ENCODE peak calls at places on chromosomes 11 and 22, in five cellular contexts. B is SK-N-SH, H is sigmoid colon, P is A549, T is transverse colon. Y is an unnamed sample. For H3K4me1, the result is how much of the 10 kb centered on the place peaks cover.

GRCh38 chr22:42792909-42793847 is 63.9 kb downstream of the ARFGAP3 start:
- DNase-seq in B (no peak), H (peak), P (no peak), T (no peak), Y (no peak)

GRCh38 chr11:117064275-117064674 is 34.0 kb downstream of the SIK3 start:
- DNase-seq in B (no peak), H (no peak), P (no peak), T (no peak), Y (no peak)

GRCh38 chr11:124322356-124322755 is 2.4 kb upstream of the OR8D2 start:
- DNase-seq in B (no peak), H (no peak), P (no peak), T (no peak), Y (no peak)

GRCh38 chr11:70873736-70874412 is 378.5 kb downstream of the SHANK2 start:
- DNase-seq in B (no peak), H (no peak), P (no peak), T (no peak), Y (no peak)

GRCh38 chr11:64249563-64250405 is 1.5 kb upstream of the PLCB3 start:
- DNase-seq in B (no peak), H (no peak), P (no peak), T (no peak), Y (no peak)

GRCh38 chr11:61505640-61506155 is 2.9 kb upstream of the LRRC10B start:
- DNase-seq in B (no peak), H (no peak), P (no peak), T (no peak), Y (no peak)

GRCh38 chr22:18997925-18998315 is 61.8 kb upstream of the PRODH start:
- DNase-seq in B (no peak), H (no peak), P (no peak), T (no peak), Y (no peak)

GRCh38 chr11:22779850-22780249 is 49.8 kb downstream of the SVIP start:
- DNase-seq in B (no peak), H (no peak), P (no peak), T (no peak), Y (no peak)

GRCh38 chr22:29867260-29867659 is 15.7 kb upstream of the MTMR3 start:
- DNase-seq in B (no peak), H (no peak), P (no peak), T (no peak), Y (no peak)

GRCh38 chr22:25193548-25193947 is 6.1 kb upstream of the CRYBB3 start:
- DNase-seq in B (no peak), H (no peak), P (no peak), T (no peak), Y (no peak)

GRCh38 chr11:47991266-47991830 is 11.0 kb downstream of the PTPRJ start:
- DNase-seq in B (no peak), H (no peak), P (no peak), T (peak), Y (no peak)

GRCh38 chr22:45207981-45208664 is 32.6 kb downstream of the KIAA0930 start:
- DNase-seq in B (no peak), H (peak), P (no peak), T (no peak), Y (no peak)

GRCh38 chr11:32087602-32088001 is 3.3 kb upstream of the RCN1 start:
- DNase-seq in B (no peak), H (no peak), P (no peak), T (no peak), Y (no peak)

GRCh38 chr22:32745996-32746322 is 55.5 kb upstream of the TIMP3 start:
- DNase-seq in B (no peak), H (no peak), P (no peak), T (no peak), Y (no peak)

GRCh38 chr22:22929381-22930221 is 42.0 kb downstream of the IGLL5 start:
- DNase-seq in B (no peak), H (no peak), P (no peak), T (no peak), Y (no peak)

GRCh38 chr11:113553235-113553634 is 78.0 kb upstream of the DRD2 start:
- DNase-seq in B (no peak), H (no peak), P (no peak), T (no peak), Y (peak)

GRCh38 chr11:2169001-2169370 is 2.6 kb downstream of the TH start:
- DNase-seq in B (peak), H (no peak), P (no peak), T (no peak), Y (no peak)

GRCh38 chr11:45857834-45858492 is 10.7 kb downstream of the CRY2 start:
- DNase-seq in B (peak), H (peak), P (no peak), T (no peak), Y (peak)

GRCh38 chr11:70916321-70916720 is 336.1 kb downstream of the SHANK2 start:
- DNase-seq in B (no peak), H (no peak), P (no peak), T (no peak), Y (no peak)

GRCh38 chr11:19365743-19366410 is 125.1 kb upstream of the E2F8 start:
- DNase-seq in B (no peak), H (no peak), P (no peak), T (no peak), Y (no peak)

GRCh38 chr11:20248345-20248744 is 88.1 kb upstream of the DBX1 start:
- DNase-seq in B (no peak), H (no peak), P (no peak), T (no peak), Y (no peak)

GRCh38 chr22:40605676-40606250 is 30.8 kb downstream of the MRTFA start:
- DNase-seq in B (no peak), H (no peak), P (no peak), T (no peak), Y (no peak)

GRCh38 chr11:111707039-111707690 is 59.0 kb downstream of the PPP2R1B start:
- DNase-seq in B (no peak), H (peak), P (no peak), T (no peak), Y (peak)

GRCh38 chr11:123033895-123034294 is 28.0 kb downstream of the HSPA8 start:
- DNase-seq in B (no peak), H (no peak), P (peak), T (no peak), Y (no peak)

GRCh38 chr11:86761978-86762377 is 38.4 kb upstream of the PRSS23 start:
- DNase-seq in B (no peak), H (no peak), P (no peak), T (no peak), Y (no peak)

GRCh38 chr11:123357990-123358827 is 71.9 kb upstream of the GRAMD1B start:
- DNase-seq in B (peak), H (no peak), P (no peak), T (peak), Y (no peak)

GRCh38 chr11:17770048-17770652 is 35.6 kb downstream of the KCNC1 start:
- DNase-seq in B (peak), H (no peak), P (peak), T (peak), Y (no peak)

GRCh38 chr22:20211997-20212753 is 55.9 kb downstream of the RTN4R start:
- DNase-seq in B (peak), H (peak), P (no peak), T (peak), Y (no peak)

GRCh38 chr11:9755561-9755960 is 91.7 kb downstream of the SWAP70 start:
- DNase-seq in B (no peak), H (no peak), P (no peak), T (no peak), Y (no peak)

GRCh38 chr11:13329670-13330401 is 52.2 kb downstream of the BMAL1 start:
- DNase-seq in B (peak), H (no peak), P (peak), T (no peak), Y (no peak)

GRCh38 chr22:32528316-32528715 is 53.7 kb downstream of the FBXO7 start:
- DNase-seq in B (no peak), H (peak), P (no peak), T (no peak), Y (no peak)

GRCh38 chr11:3119141-3119821 is 45.8 kb downstream of the OSBPL5 start:
- DNase-seq in B (no peak), H (peak), P (no peak), T (peak), Y (no peak)

GRCh38 chr22:28983788-28984441 is 77.7 kb downstream of the C22orf31 start:
- DNase-seq in B (no peak), H (no peak), P (no peak), T (no peak), Y (no peak)

GRCh38 chr22:30640361-30640760 is 4.8 kb downstream of the SLC35E4 start:
- DNase-seq in B (no peak), H (no peak), P (no peak), T (no peak), Y (no peak)

GRCh38 chr11:90204832-90205646 is 17.8 kb downstream of the CHORDC1 start:
- DNase-seq in B (peak), H (no peak), P (peak), T (no peak), Y (no peak)

GRCh38 chr22:26431151-26431995 is 2.3 kb downstream of the ASPHD2 start:
- DNase-seq in B (no peak), H (no peak), P (no peak), T (no peak), Y (no peak)

GRCh38 chr11:36492724-36493304 is 17.3 kb downstream of the TRAF6 start:
- DNase-seq in B (peak), H (no peak), P (peak), T (no peak), Y (no peak)

DNA sequence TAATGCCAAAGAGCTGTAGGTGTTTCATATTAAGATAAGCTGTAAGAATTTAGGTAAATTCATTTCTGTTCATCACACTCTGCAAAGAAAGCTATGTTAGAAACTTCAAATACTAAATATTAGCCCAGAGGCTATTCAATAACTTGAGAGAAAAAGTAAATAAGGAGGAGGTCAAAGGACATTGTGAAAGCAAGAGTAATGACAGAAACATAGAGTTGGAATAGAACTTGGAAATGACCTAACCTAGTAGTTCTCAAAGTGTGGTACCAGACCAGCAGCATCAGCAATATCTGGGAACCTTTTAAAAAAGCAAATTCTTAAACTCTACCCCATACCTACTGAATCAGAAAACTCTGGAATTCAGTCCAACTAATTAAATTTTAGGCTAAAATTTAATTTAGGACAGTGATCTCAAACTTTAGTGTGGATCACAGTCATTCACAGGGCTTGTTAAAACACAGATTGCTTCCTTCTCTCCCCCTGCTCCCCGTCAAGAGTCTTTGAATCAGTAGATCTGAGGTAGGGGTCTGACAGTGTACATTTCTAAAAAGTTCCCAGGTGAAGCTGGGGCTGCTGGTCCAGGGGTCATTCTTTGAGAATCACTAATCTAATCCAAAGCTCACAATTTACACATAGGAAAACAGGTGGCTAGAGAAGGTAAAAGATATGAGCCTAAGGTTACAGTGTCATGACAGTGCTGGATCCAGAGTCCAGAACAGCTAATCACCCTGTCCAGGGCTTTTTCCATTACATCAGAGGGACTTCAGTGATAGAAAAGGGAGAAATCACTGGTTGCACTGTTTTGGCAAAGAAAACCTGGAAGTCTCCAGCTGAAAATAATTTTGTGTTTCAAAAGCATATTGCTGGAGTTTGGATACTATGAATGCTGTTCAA is 241.1 kb downstream of the SOX6 start:
- DNase-seq in B (no peak), H (no peak), P (no peak), T (no peak), Y (no peak)
- TF ChIP-seq EP300 in B (no peak), H (no peak), P (no peak), T (no peak), Y (no peak)

GRCh38 chr11:94793822-94794221 is 25.7 kb downstream of the AMOTL1 start:
- DNase-seq in B (no peak), H (no peak), P (no peak), T (no peak), Y (no peak)
- H3K4me1 ChIP-seq in B (under half), H (under half), P (under half), T (under half), Y (under half)

GRCh38 chr22:37849089-37849751 is at the start of gene EIF3L:
- DNase-seq in B (peak), H (peak), P (peak), T (peak), Y (peak)
- TF ChIP-seq EP300 in B (no peak), H (no peak), P (no peak), T (no peak), Y (peak)

DNA sequence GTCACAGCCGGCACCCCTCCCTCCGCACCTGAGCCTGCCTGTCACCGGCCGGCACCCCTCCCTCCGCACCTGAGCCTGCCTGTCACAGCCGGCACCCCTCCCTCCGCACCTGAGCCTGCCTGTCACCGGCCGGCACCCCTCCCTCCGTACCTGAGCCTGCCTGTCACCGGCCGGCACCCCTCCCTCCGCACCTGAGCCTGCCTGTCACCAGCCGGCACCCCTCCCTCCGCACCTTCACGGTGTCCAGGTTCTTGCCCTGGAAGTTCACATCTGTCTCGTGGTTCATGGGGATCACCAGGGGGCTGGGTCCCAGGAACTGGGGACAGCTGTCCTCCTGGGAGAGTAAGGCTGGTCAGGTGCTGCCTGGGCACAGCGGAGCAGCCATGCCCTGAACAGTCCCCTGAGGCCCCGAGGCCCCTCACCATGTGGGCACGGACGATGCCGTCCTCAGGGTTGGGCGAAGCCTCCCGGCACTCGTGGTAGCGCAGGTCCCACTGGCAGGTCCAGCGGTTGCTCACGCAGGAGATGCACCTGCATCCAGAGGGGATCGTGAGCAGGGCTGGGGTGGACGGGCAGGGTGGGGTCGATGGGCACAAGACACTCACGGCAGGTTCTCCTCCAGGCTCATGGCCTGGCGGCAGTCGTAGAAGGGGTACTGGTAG is 15.5 kb upstream of the MAPK11 start:
- DNase-seq in B (no peak), H (no peak), P (no peak), T (no peak), Y (no peak)
- H3K4me1 ChIP-seq in B (under half), H (under half), P (under half), T (under half), Y (under half)

GRCh38 chr11:78139422-78140391 is at the start of gene ALG8:
- DNase-seq in B (peak), H (peak), P (peak), T (peak), Y (peak)
- TF ChIP-seq EP300 in B (no peak), H (no peak), P (no peak), T (no peak), Y (peak)

GRCh38 chr11:12185106-12185690 is 74.8 kb downstream of the MICAL2 start:
- DNase-seq in B (no peak), H (no peak), P (no peak), T (no peak), Y (no peak)

GRCh38 chr11:12185914-12186313 is 75.5 kb downstream of the MICAL2 start:
- DNase-seq in B (peak), H (no peak), P (no peak), T (no peak), Y (no peak)

GRCh38 chr11:12183827-12184620 is 73.6 kb downstream of the MICAL2 start:
- DNase-seq in B (no peak), H (no peak), P (no peak), T (no peak), Y (no peak)

GRCh38 chr11:12182650-12183511 is 72.5 kb downstream of the MICAL2 start:
- DNase-seq in B (no peak), H (no peak), P (peak), T (no peak), Y (no peak)

DNA sequence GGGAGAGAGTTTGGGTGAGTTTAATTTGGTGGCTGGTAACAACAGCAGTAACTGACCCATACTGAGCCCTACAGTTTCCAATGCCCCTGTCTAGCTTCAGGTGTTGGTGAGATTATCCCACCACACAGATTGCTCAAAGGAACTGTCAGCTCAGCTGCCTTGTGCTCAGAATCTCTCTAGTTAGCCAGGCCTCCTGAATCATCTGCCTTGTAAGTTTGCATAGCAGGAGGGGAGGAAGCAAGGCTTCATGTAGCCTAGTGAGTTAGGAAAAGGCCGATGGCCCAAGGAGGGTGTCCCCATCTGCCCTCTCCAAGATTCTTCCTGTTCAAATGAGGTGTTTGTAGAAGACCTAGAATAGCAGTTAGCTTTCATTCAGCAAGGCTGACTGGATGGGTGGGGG is 74.3 kb downstream of the MICAL2 start:
- DNase-seq in B (no peak), H (no peak), P (no peak), T (no peak), Y (no peak)
- H3K4me1 ChIP-seq in B (under half), H (under half), P (half or more), T (under half), Y (under half)

GRCh38 chr11:118610773-118611432 is 3.5 kb downstream of the PHLDB1 start:
- DNase-seq in B (no peak), H (peak), P (peak), T (peak), Y (peak)
- TF ChIP-seq EP300 in B (no peak), H (no peak), P (no peak), T (no peak), Y (no peak)